ENCODE peak calls at places on chromosomes 6 and 20, in four cellular contexts. One of them, this sample, is unnamed.

GRCh38 chr20:12414446-12415274 is 497.0 kb downstream of the BTBD3 start:
- DNase-seq in heart right ventricle: no peak
- DNase-seq in hepatocyte: peak; percentile 33
- DNase-seq in A549: no peak
- DNase-seq in this sample: no peak

GRCh38 chr20:62850333-62850974 is 11.2 kb downstream of the TCFL5 start:
- DNase-seq in A549: no peak
- DNase-seq in heart right ventricle: no peak
- DNase-seq in hepatocyte: no peak
- DNase-seq in this sample: peak; percentile 81

GRCh38 chr20:38173237-38174156 is 8.4 kb upstream of the TGM2 start:
- DNase-seq in hepatocyte: peak; percentile 82
- DNase-seq in heart right ventricle: peak; percentile 39
- DNase-seq in A549: peak; percentile 92
- DNase-seq in this sample: no peak

GRCh38 chr20:63016514-63017075 is 9.8 kb upstream of the BHLHE23 start:
- DNase-seq in heart right ventricle: peak; percentile 4
- DNase-seq in hepatocyte: no peak
- DNase-seq in A549: no peak
- DNase-seq in this sample: no peak

GRCh38 chr6:44029489-44030185 is 97.6 kb downstream of the MRPL14 start:
- DNase-seq in A549: no peak
- DNase-seq in heart right ventricle: no peak
- DNase-seq in hepatocyte: no peak
- DNase-seq in this sample: no peak

GRCh38 chr20:1019344-1019743 is 17.2 kb upstream of the RSPO4 start:
- DNase-seq in hepatocyte: no peak
- DNase-seq in A549: no peak
- DNase-seq in heart right ventricle: no peak
- DNase-seq in this sample: no peak

GRCh38 chr6:40674170-40674569 is 87.0 kb upstream of the LRFN2 start:
- DNase-seq in heart right ventricle: no peak
- DNase-seq in A549: no peak
- DNase-seq in hepatocyte: no peak
- DNase-seq in this sample: no peak

GRCh38 chr6:38638941-38639497 is 710 bp downstream of the BTBD9 start:
- DNase-seq in hepatocyte: peak; percentile 77
- DNase-seq in heart right ventricle: no peak
- DNase-seq in A549: peak; percentile 31
- DNase-seq in this sample: peak; percentile 64

GRCh38 chr6:74408844-74409243 is 712.8 kb downstream of the CD109 start:
- DNase-seq in heart right ventricle: no peak
- DNase-seq in hepatocyte: no peak
- DNase-seq in A549: no peak
- DNase-seq in this sample: no peak

GRCh38 chr6:133435065-133435728 is 194.0 kb downstream of the EYA4 start:
- DNase-seq in hepatocyte: no peak
- DNase-seq in A549: no peak
- DNase-seq in heart right ventricle: no peak
- DNase-seq in this sample: no peak

GRCh38 chr6:14396826-14397517 is 279.4 kb downstream of the CD83 start:
- DNase-seq in A549: no peak
- DNase-seq in heart right ventricle: no peak
- DNase-seq in hepatocyte: no peak
- DNase-seq in this sample: no peak

GRCh38 chr6:81476881-81477280 is 275.6 kb downstream of the TENT5A start:
- DNase-seq in A549: no peak
- DNase-seq in hepatocyte: no peak
- DNase-seq in heart right ventricle: no peak
- DNase-seq in this sample: no peak

GRCh38 chr6:122184260-122184934 is 215.1 kb upstream of the HSF2 start:
- DNase-seq in hepatocyte: peak; percentile 41
- DNase-seq in heart right ventricle: no peak
- DNase-seq in A549: peak; percentile 26
- DNase-seq in this sample: no peak

GRCh38 chr6:89669002-89669401 is 30.5 kb upstream of the LYRM2 start:
- DNase-seq in hepatocyte: no peak
- DNase-seq in A549: no peak
- DNase-seq in heart right ventricle: no peak
- DNase-seq in this sample: no peak

GRCh38 chr6:7137335-7138106 is 29.8 kb downstream of the RREB1 start:
- DNase-seq in heart right ventricle: peak; percentile 53
- DNase-seq in A549: peak; percentile 40
- DNase-seq in hepatocyte: no peak
- DNase-seq in this sample: no peak

GRCh38 chr6:111564482-111564945 is 41.2 kb downstream of the TRAF3IP2 start:
- DNase-seq in A549: no peak
- DNase-seq in hepatocyte: no peak
- DNase-seq in heart right ventricle: no peak
- DNase-seq in this sample: no peak

GRCh38 chr20:62724692-62725595 is 16.3 kb downstream of the NTSR1 start:
- DNase-seq in heart right ventricle: no peak
- DNase-seq in hepatocyte: no peak
- DNase-seq in A549: no peak
- DNase-seq in this sample: no peak

GRCh38 chr6:39428152-39428551 is 105.7 kb upstream of the KCNK16 start:
- DNase-seq in heart right ventricle: no peak
- DNase-seq in hepatocyte: no peak
- DNase-seq in A549: no peak
- DNase-seq in this sample: no peak

GRCh38 chr6:81366970-81367369 is 385.5 kb downstream of the TENT5A start:
- DNase-seq in heart right ventricle: no peak
- DNase-seq in A549: no peak
- DNase-seq in hepatocyte: no peak
- DNase-seq in this sample: no peak

GRCh38 chr20:17854307-17854903 is 114.2 kb downstream of the SNX5 start:
- DNase-seq in hepatocyte: peak; percentile 58
- DNase-seq in A549: peak; percentile 39
- DNase-seq in heart right ventricle: peak; percentile 56
- DNase-seq in this sample: no peak

GRCh38 chr6:129073651-129074419 is 190.9 kb downstream of the LAMA2 start:
- DNase-seq in heart right ventricle: no peak
- DNase-seq in hepatocyte: no peak
- DNase-seq in A549: no peak
- DNase-seq in this sample: no peak

DNA sequence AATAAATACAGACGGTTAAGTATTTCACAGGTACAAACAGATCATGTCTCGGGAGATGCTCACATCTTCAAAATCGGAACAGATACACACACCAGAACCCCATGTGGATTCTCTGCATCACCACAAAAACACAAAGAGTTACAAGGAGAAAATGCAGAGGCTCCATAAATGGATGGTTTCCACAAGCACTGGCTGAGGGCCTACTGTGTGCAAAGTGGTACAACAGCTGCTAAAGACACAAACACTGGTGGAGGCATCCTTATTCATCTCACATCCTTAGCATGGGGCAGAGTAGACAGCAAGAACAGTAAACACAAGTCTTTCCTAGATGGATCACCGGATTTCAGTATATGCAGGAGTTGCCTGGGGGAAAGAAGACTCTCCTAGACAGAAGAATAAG is 88.8 kb downstream of the DTNBP1 start:
- DNase-seq in heart right ventricle: no peak
- DNase-seq in A549: no peak
- DNase-seq in hepatocyte: no peak
- DNase-seq in this sample: no peak
- H3K27ac ChIP-seq in heart right ventricle: no peak overlapping the region
- H3K27ac ChIP-seq in A549: no peak overlapping the region
- H3K27ac ChIP-seq in hepatocyte: no peak overlapping the region
- H3K27ac ChIP-seq in this sample: no peak overlapping the region

DNA sequence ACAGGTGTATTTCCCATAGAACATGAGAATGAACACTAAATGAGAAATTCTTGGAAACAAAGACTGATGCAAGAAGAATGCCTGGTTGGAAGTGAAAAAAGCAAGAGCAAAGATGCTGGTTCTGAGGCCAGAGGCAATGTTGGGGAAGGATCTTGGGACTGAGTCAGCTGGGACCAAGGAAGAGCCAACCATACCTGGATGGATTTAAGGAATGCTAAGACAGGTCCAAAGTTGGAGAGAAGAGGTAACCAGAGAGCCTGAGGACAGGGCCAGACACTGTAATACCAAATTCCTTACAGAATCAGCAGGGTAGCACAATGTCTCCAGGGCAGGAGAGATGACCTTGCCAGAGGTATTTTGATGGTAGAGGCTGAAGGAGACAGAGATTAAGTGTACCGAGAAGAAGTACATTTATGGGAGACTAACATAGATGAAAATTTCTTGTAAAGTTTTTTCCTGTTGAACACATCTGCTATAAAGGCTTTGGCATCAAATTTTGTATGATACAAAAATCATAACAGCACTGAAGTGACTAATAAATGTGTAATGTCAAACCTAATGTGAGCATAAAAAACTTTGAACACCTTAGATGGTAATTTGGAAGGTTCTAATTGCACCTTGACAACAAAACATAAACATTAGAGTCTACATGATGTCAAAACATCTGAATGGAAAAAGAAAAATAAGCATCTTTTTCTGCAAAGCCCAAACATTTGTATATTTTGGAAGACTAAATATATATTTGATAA is 221.7 kb upstream of the MARCKS start:
- DNase-seq in A549: no peak
- DNase-seq in hepatocyte: no peak
- DNase-seq in heart right ventricle: no peak
- DNase-seq in this sample: no peak
- H3K27ac ChIP-seq in A549: peak overlapping the region; percentile 72
- H3K27ac ChIP-seq in hepatocyte: peak overlapping the region; percentile 65
- H3K27ac ChIP-seq in heart right ventricle: no peak overlapping the region
- H3K27ac ChIP-seq in this sample: no peak overlapping the region

GRCh38 chr20:54207743-54208491 is at the start of gene PFDN4:
- DNase-seq in A549: peak; percentile 89
- DNase-seq in hepatocyte: peak; percentile 92
- DNase-seq in heart right ventricle: peak; percentile 85
- DNase-seq in this sample: peak; percentile 84

GRCh38 chr20:54209216-54209813 is 1.4 kb downstream of the PFDN4 start:
- DNase-seq in heart right ventricle: no peak
- DNase-seq in A549: no peak
- DNase-seq in hepatocyte: no peak
- DNase-seq in this sample: no peak

GRCh38 chr20:54208492-54209044 is 681 bp downstream of the PFDN4 start:
- DNase-seq in heart right ventricle: no peak
- DNase-seq in hepatocyte: peak; percentile 54
- DNase-seq in A549: peak; percentile 21
- DNase-seq in this sample: no peak

GRCh38 chr20:54204063-54204462 is 3.8 kb upstream of the PFDN4 start:
- DNase-seq in A549: no peak
- DNase-seq in heart right ventricle: no peak
- DNase-seq in hepatocyte: no peak
- DNase-seq in this sample: no peak

GRCh38 chr20:54207053-54207742 is 689 bp upstream of the PFDN4 start:
- DNase-seq in A549: no peak
- DNase-seq in hepatocyte: no peak
- DNase-seq in heart right ventricle: no peak
- DNase-seq in this sample: no peak
- H3K27ac ChIP-seq in A549: peak overlapping the region; percentile 99
- H3K27ac ChIP-seq in hepatocyte: no peak overlapping the region
- H3K27ac ChIP-seq in heart right ventricle: peak overlapping the region; percentile 98
- H3K27ac ChIP-seq in this sample: peak overlapping the region; percentile 99

GRCh38 chr20:49821381-49821780 is 8.8 kb downstream of the SLC9A8 start:
- DNase-seq in A549: no peak
- DNase-seq in hepatocyte: no peak
- DNase-seq in heart right ventricle: no peak
- DNase-seq in this sample: no peak

GRCh38 chr20:49823152-49823847 is 10.7 kb downstream of the SLC9A8 start:
- DNase-seq in heart right ventricle: no peak
- DNase-seq in A549: no peak
- DNase-seq in hepatocyte: no peak
- DNase-seq in this sample: no peak

GRCh38 chr20:49819702-49820101 is 7.1 kb downstream of the SLC9A8 start:
- DNase-seq in heart right ventricle: no peak
- DNase-seq in hepatocyte: no peak
- DNase-seq in A549: no peak
- DNase-seq in this sample: no peak

GRCh38 chr20:49824206-49824605 is 11.6 kb downstream of the SLC9A8 start:
- DNase-seq in heart right ventricle: no peak
- DNase-seq in hepatocyte: no peak
- DNase-seq in A549: no peak
- DNase-seq in this sample: no peak

GRCh38 chr20:49821850-49822249 is 9.2 kb downstream of the SLC9A8 start:
- DNase-seq in hepatocyte: no peak
- DNase-seq in A549: no peak
- DNase-seq in heart right ventricle: no peak
- DNase-seq in this sample: no peak
- H3K27ac ChIP-seq in hepatocyte: no peak overlapping the region
- H3K27ac ChIP-seq in A549: no peak overlapping the region
- H3K27ac ChIP-seq in heart right ventricle: no peak overlapping the region
- H3K27ac ChIP-seq in this sample: no peak overlapping the region

DNA sequence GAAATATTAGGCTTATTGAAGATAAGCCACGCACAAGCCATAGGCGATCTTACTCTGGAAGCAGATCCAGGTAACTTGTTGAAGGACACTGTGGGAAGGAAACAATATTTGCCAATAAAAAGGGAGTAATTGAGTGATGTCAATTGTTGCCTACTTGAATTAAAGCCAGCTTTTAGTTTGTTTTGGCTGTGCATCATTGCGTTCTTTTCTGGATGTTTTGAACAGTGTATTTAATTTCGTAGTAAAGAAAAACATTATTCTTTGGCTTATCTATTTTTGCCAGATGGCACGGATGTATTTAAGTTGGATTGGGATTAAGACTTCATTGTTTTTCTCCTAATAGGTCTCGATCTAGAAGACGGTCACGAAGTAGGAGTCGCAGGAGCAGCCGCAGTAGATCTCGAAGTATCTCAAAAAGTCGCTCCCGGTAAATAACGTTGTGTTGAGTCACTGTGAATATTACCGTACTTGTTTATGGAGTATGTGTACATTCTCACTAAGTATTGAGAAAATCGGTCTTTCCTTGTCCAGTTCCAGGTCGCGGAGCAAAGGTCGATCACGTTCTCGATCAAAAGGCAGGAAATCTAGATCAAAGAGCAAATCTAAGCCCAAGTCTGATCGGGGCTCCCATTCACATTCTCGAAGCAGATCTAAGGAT is 2.6 kb downstream of the SRSF6 start:
- DNase-seq in hepatocyte: no peak
- DNase-seq in A549: no peak
- DNase-seq in heart right ventricle: no peak
- DNase-seq in this sample: no peak
- H3K27ac ChIP-seq in hepatocyte: no peak overlapping the region
- H3K27ac ChIP-seq in A549: no peak overlapping the region
- H3K27ac ChIP-seq in heart right ventricle: no peak overlapping the region
- H3K27ac ChIP-seq in this sample: no peak overlapping the region

This sample was measured in substantia nigra.